ENCODE peak calls at places on chromosomes 16 and 17, in six cellular contexts. P is gastrocnemius medialis, N is heart right ventricle, D is ascending aorta, V is HCT116, Y is colonic mucosa. Z is an unnamed sample.
A peak's percentile ranks its signal among the peaks of the same experiment; 100 is the strongest.

GRCh38 chr17:59331929-59332889 is 754 bp downstream of the YPEL2 start:
- DNase-seq in P (peak; percentile 50), V (no peak), D (peak; percentile 82), N (peak; percentile 65), Y (peak; percentile 63), Z (no peak)

GRCh38 chr16:19844945-19845641 is 39.6 kb downstream of the GPRC5B start:
- DNase-seq in V (no peak), D (no peak), P (peak; percentile 63), Y (no peak), N (no peak), Z (no peak)

GRCh38 chr17:14316131-14316854 is 15.4 kb downstream of the HS3ST3B1 start:
- DNase-seq in N (no peak), V (no peak), Y (no peak), P (no peak), D (no peak), Z (no peak)

GRCh38 chr17:38557836-38558750 is 47.7 kb downstream of the SRCIN1 start:
- DNase-seq in P (peak; percentile 76), Y (peak; percentile 93), D (peak; percentile 93), V (peak; percentile 92), N (peak; percentile 89), Z (peak; percentile 91)

GRCh38 chr17:80277751-80278671 is 17.4 kb downstream of the RNF213 start:
- DNase-seq in P (no peak), D (no peak), Y (no peak), N (no peak), V (no peak), Z (no peak)

GRCh38 chr17:63150994-63151464 is 185.0 kb downstream of the TANC2 start:
- DNase-seq in N (no peak), V (no peak), P (no peak), Y (no peak), D (no peak), Z (peak; percentile 13)

GRCh38 chr17:43583332-43583731 is 37.2 kb upstream of the ETV4 start:
- DNase-seq in P (no peak), V (no peak), N (no peak), Y (no peak), D (no peak), Z (no peak)

GRCh38 chr17:4604111-4604644 is 19.8 kb downstream of the SMTNL2 start:
- DNase-seq in N (peak; percentile 72), P (peak; percentile 88), Y (no peak), D (no peak), V (no peak), Z (peak; percentile 79)

GRCh38 chr17:21194210-21194609 is 19.8 kb downstream of the TMEM11 start:
- DNase-seq in D (no peak), V (no peak), N (peak; percentile 18), P (no peak), Y (no peak), Z (no peak)

GRCh38 chr17:56870163-56870651 is 36.3 kb downstream of the DGKE start:
- DNase-seq in Y (no peak), P (no peak), V (no peak), N (no peak), D (no peak), Z (no peak)

GRCh38 chr16:34078697-34079096 is 619.3 kb downstream of the TP53TG3F start:
- DNase-seq in Y (no peak), V (no peak), P (no peak), D (no peak), N (no peak), Z (no peak)

GRCh38 chr16:46768809-46769208 is 20.7 kb upstream of the MYLK3 start:
- DNase-seq in Y (no peak), V (no peak), N (no peak), P (peak; percentile 56), D (no peak), Z (no peak)

GRCh38 chr17:40323317-40323716 is 14.3 kb downstream of the RARA start:
- DNase-seq in Y (no peak), V (no peak), N (no peak), D (no peak), P (no peak), Z (no peak)
- H3K4me3 ChIP-seq in Y (no peak overlapping the region), V (no peak overlapping the region), N (peak overlapping the region; percentile 84), D (peak overlapping the region; percentile 86), P (peak overlapping the region; percentile 100), Z (no peak overlapping the region)

DNA sequence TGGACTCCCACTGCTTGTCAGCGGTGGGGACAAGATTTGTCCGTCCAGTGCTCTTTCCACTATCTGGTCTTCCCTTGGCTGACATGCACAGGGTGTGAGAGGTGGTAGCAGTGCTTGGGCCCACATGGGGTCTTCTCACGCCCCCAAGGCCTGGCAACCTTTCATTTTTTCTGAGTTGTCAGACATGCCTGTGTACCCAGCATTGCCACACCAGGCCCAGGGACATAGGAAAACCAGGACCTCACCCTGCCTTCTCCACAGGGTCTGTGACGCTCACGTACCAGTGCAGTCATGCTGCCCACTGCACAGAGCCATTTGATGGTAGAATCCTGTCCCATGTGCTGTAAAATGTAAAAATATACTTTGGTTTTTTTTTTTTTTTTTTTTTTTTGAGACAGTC is 57.8 kb downstream of the B9D1 start:
- DNase-seq in Y (no peak), V (no peak), P (no peak), D (no peak), N (no peak), Z (no peak)
- H3K4me1 ChIP-seq in Y (peaks cover 23% of the 10 kb centered on the region), V (no peaks in the 10 kb centered on the region), P (peaks cover 42% of the 10 kb centered on the region), D (no peaks in the 10 kb centered on the region), N (peaks cover 67% of the 10 kb centered on the region), Z (no peaks in the 10 kb centered on the region)

DNA sequence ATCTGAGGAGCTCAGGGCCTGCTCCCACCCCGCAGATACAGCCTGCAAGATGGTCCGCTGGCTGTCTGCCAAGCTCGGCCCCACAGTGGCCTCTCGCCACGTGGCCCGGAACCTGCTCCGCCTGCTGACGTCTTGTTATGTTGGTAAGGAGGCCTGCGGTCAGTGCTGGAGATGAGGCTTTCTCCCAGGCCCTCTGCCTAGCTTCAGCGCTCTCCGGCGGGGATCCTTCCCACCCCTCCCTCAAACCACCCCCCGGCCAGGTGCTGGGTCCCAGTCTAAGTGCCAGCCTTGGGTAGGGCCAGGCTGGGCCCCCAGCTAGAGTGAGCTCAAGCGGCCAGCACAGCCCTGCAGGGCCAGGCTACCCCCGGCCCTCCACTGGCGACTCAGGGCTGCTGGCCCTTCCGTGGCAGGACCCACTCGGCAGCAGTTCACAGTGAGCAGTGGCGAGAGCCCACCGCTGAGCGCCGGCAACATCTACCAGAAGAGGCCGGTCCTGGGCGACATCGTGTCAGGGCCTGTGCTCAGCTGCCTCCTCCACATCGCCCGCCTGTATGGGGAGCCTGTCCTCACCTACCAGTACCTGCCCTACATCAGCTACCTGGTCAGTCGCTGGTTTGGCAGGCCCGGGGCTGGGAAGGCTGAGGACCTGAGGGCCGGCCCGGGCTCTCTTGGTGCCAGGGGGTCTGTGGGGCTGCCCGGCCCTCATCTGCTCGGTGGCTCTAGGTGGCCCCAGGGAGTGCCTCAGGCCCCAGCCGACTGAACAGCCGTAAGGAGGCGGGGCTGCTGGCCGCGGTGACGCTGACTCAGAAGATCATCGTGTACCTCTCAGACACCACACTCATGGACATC is 6.1 kb downstream of the WDR81 start:
- DNase-seq in D (peak; percentile 85), N (peak; percentile 86), Y (peak; percentile 52), V (no peak), P (peak; percentile 96), Z (no peak)
- H3K4me3 ChIP-seq in D (no peak overlapping the region), N (peak overlapping the region; percentile 22), Y (no peak overlapping the region), V (no peak overlapping the region), P (peak overlapping the region; percentile 39), Z (no peak overlapping the region)

GRCh38 chr16:88521674-88522073 is 48.5 kb upstream of the ZC3H18 start:
- DNase-seq in V (no peak), N (no peak), Y (no peak), P (no peak), D (no peak), Z (no peak)
- H3K4me1 ChIP-seq in V (no peaks in the 10 kb centered on the region), N (peaks cover 13% of the 10 kb centered on the region), Y (peaks cover 12% of the 10 kb centered on the region), P (peaks cover 24% of the 10 kb centered on the region), D (no peaks in the 10 kb centered on the region), Z (peaks cover 14% of the 10 kb centered on the region)

GRCh38 chr17:73528679-73529078 is 115.6 kb downstream of the SDK2 start:
- DNase-seq in P (no peak), N (no peak), V (no peak), D (no peak), Y (no peak), Z (no peak)
- H3K4me3 ChIP-seq in P (no peak overlapping the region), N (no peak overlapping the region), V (no peak overlapping the region), D (no peak overlapping the region), Y (no peak overlapping the region), Z (no peak overlapping the region)

Z was measured in A673.